ENCODE peak calls at places on chromosomes 6 and 20, in seven cellular contexts. C is OCI-LY7, O is HFF-Myc, F is Panc1, U is suprapubic skin, A is kidney epithelial cell, M is K562. H is an unnamed sample.
A peak's percentile ranks its signal among the peaks of the same experiment; 100 is the strongest.

GRCh38 chr6:54070025-54070424 is 41.2 kb upstream of the MLIP start:
- DNase-seq in C (no peak), O (no peak), F (no peak), U (no peak), A (no peak), M (no peak), H (no peak)

GRCh38 chr20:20010639-20011500 is 6.3 kb upstream of the NAA20 start:
- DNase-seq in C (no peak), O (peak; percentile 69), F (no peak), U (no peak), A (peak; percentile 26), M (no peak), H (no peak)

GRCh38 chr20:32964575-32964974 is 39.7 kb downstream of the SUN5 start:
- DNase-seq in C (no peak), O (no peak), F (no peak), U (peak; percentile 41), A (no peak), M (no peak), H (no peak)

GRCh38 chr6:170208651-170209353 is 82.1 kb downstream of the DLL1 start:
- DNase-seq in C (no peak), O (no peak), F (no peak), U (peak; percentile 52), A (no peak), M (no peak), H (no peak)

GRCh38 chr6:36677059-36677749 is 1.3 kb upstream of the CDKN1A start:
- DNase-seq in C (no peak), O (no peak), F (no peak), U (no peak), A (no peak), M (no peak), H (no peak)

GRCh38 chr6:40299666-40300065 is 287.5 kb downstream of the LRFN2 start:
- DNase-seq in C (no peak), O (no peak), F (no peak), U (no peak), A (no peak), M (no peak), H (no peak)

GRCh38 chr6:169165031-169165430 is 88.6 kb downstream of the THBS2 start:
- DNase-seq in C (no peak), O (no peak), F (no peak), U (no peak), A (no peak), M (no peak), H (no peak)

GRCh38 chr6:137845460-137845859 is 21.6 kb upstream of the TNFAIP3 start:
- DNase-seq in C (no peak), O (no peak), F (no peak), U (no peak), A (no peak), M (peak; percentile 49), H (no peak)

GRCh38 chr6:110102411-110102810 is 77.1 kb downstream of the WASF1 start:
- DNase-seq in C (no peak), O (no peak), F (no peak), U (no peak), A (no peak), M (no peak), H (peak; percentile 38)

GRCh38 chr6:34888441-34888820 is 589 bp upstream of the TAF11 start:
- DNase-seq in C (peak; percentile 5), O (no peak), F (no peak), U (no peak), A (no peak), M (no peak), H (no peak)

GRCh38 chr6:14934011-14934410 is 311.9 kb upstream of the JARID2 start:
- DNase-seq in C (no peak), O (no peak), F (no peak), U (no peak), A (no peak), M (no peak), H (no peak)

GRCh38 chr20:41098703-41099250 is 38.6 kb upstream of the PLCG1 start:
- DNase-seq in C (no peak), O (no peak), F (no peak), U (no peak), A (no peak), M (no peak), H (no peak)

GRCh38 chr6:55636406-55637102 is 57.6 kb upstream of the HMGCLL1 start:
- DNase-seq in C (no peak), O (no peak), F (peak; percentile 82), U (no peak), A (peak; percentile 14), M (no peak), H (no peak)

GRCh38 chr6:4059115-4059777 is 19.7 kb downstream of the FAM217A start:
- DNase-seq in C (no peak), O (peak; percentile 63), F (peak; percentile 70), U (no peak), A (peak; percentile 34), M (peak; percentile 65), H (no peak)

GRCh38 chr6:109961666-109962065 is 16.4 kb upstream of the GPR6 start:
- DNase-seq in C (no peak), O (no peak), F (no peak), U (no peak), A (peak; percentile 18), M (no peak), H (no peak)

GRCh38 chr6:14766595-14766994 is 479.3 kb upstream of the JARID2 start:
- DNase-seq in C (no peak), O (no peak), F (no peak), U (no peak), A (no peak), M (no peak), H (no peak)

GRCh38 chr20:8744228-8744844 is 324.6 kb upstream of the PLCB4 start:
- DNase-seq in C (no peak), O (no peak), F (no peak), U (no peak), A (no peak), M (no peak), H (no peak)

GRCh38 chr6:131946992-131947955 is 3.9 kb downstream of the CCN2 start:
- DNase-seq in C (no peak), O (no peak), F (peak; percentile 56), U (no peak), A (peak; percentile 37), M (no peak), H (no peak)

GRCh38 chr6:131949615-131949908 is 1.6 kb downstream of the CCN2 start:
- DNase-seq in C (no peak), O (no peak), F (no peak), U (no peak), A (no peak), M (no peak), H (no peak)

GRCh38 chr6:131948692-131949614 is 2.2 kb downstream of the CCN2 start:
- DNase-seq in C (no peak), O (no peak), F (peak; percentile 74), U (no peak), A (peak; percentile 18), M (no peak), H (no peak)

GRCh38 chr6:131946404-131946991 is 4.7 kb downstream of the CCN2 start:
- DNase-seq in C (no peak), O (no peak), F (no peak), U (no peak), A (peak; percentile 7), M (no peak), H (no peak)

GRCh38 chr6:131948221-131948661 is 2.9 kb downstream of the CCN2 start:
- DNase-seq in C (no peak), O (no peak), F (no peak), U (no peak), A (peak; percentile 12), M (no peak), H (no peak)
- H3K4me3 ChIP-seq in C (no peak overlapping the region), O (peak overlapping the region; percentile 75), F (peak overlapping the region; percentile 73), U (peak overlapping the region; percentile 78), A (peak overlapping the region; percentile 57), M (no peak overlapping the region), H (no peak overlapping the region)

DNA sequence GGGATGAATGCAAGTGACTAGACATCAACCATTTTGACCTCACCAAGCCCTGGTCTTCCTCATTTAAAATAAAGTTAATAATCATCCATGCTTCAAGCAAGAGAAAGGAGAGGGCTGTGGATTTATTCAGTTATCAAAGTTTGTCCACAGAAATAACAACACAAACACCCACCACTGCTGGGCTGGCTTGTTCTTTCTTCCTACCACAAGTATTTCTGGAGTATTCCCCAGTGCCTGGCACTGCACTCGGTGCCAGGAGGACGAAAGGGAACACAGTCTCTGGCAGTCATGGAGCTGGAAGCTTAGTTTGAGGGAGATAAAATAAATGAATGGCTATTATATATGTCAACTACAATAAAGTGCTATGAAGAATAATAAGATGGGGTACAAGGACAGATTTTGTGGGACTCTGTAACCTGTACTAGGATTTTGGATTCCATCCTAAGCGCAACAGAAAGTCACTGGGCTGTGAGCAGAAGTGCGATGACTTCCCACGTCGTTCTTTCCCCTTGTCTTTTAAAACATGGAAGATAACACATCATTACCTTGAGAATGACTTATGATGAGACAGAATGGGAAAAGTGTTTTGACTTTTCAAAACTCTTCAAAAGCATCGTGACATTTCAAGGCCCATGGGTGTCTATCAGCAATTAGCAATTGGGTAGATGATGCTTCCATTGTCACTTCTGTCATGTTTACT is 74.5 kb upstream of the TRAF3IP2 start:
- DNase-seq in C (no peak), O (no peak), F (no peak), U (no peak), A (no peak), M (no peak), H (no peak)
- TF ChIP-seq CTCF in C (no peak), O (no peak), F (no peak), U (no peak), A (no peak), M (no peak), H (no peak)

GRCh38 chr6:317452-318144 is 25.3 kb downstream of the DUSP22 start:
- DNase-seq in C (no peak), O (no peak), F (no peak), U (no peak), A (no peak), M (no peak), H (peak; percentile 81)
- H3K4me3 ChIP-seq in C (no peak overlapping the region), O (no peak overlapping the region), F (no peak overlapping the region), U (no peak overlapping the region), A (no peak overlapping the region), M (no peak overlapping the region), H (no peak overlapping the region)

GRCh38 chr20:21397341-21398108 is at the start of gene NKX2-4:
- DNase-seq in C (no peak), O (no peak), F (no peak), U (no peak), A (no peak), M (no peak), H (no peak)

GRCh38 chr20:21396045-21396893 is 1.1 kb downstream of the NKX2-4 start:
- DNase-seq in C (no peak), O (no peak), F (no peak), U (no peak), A (no peak), M (no peak), H (no peak)

GRCh38 chr20:21396921-21397340 is 395 bp downstream of the NKX2-4 start:
- DNase-seq in C (no peak), O (no peak), F (no peak), U (no peak), A (no peak), M (no peak), H (peak; percentile 22)

GRCh38 chr20:21398505-21399057 is 1.3 kb upstream of the NKX2-4 start:
- DNase-seq in C (no peak), O (no peak), F (no peak), U (no peak), A (no peak), M (no peak), H (no peak)

DNA sequence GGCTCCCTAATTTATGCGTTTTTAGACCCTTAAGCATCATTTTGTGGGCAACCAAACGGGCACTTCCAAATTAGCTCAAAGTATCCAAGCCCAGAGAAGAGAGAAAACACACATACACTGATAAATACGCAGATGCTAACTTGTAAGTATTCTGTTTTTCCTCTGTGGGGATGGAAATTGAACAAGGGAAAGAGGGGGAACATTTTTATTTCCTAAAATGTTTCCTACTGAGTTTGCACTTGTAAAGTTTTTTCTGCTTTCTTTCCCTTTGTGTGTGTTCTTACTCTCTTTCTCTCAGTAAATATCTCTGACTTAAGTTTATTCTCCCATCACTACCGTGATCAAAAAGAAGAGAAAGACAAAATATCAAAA is 769 bp upstream of the NKX2-4 start:
- DNase-seq in C (no peak), O (no peak), F (no peak), U (no peak), A (no peak), M (no peak), H (no peak)
- TF ChIP-seq CTCF in C (no peak), O (no peak), F (no peak), U (no peak), A (no peak), M (no peak), H (no peak)